ENCODE peak calls at places on chromosome 2, in five cellular contexts. Z is omental fat pad, N is fibroblast of mammary gland, J is adrenal gland, P is GM13977. A is an unnamed sample.

GRCh38 chr2:45233301-45233700 is 224.0 kb upstream of the SIX2 start:
- DNase-seq in Z (no peak), N (peak; percentile 39), J (no peak), P (no peak), A (peak; percentile 94)

GRCh38 chr2:236169151-236169721 is 1.1 kb upstream of the GBX2 start:
- DNase-seq in Z (no peak), N (no peak), J (no peak), P (peak; percentile 36), A (no peak)

GRCh38 chr2:61887684-61888303 is 662 bp downstream of the CCT4 start:
- DNase-seq in Z (no peak), N (peak; percentile 51), J (peak; percentile 66), P (no peak), A (peak; percentile 53)

GRCh38 chr2:223588251-223588650 is 13.9 kb downstream of the SCG2 start:
- DNase-seq in Z (no peak), N (no peak), J (no peak), P (no peak), A (no peak)

GRCh38 chr2:37916512-37917082 is 8.5 kb upstream of the RMDN2 start:
- DNase-seq in Z (no peak), N (peak; percentile 99), J (peak; percentile 85), P (no peak), A (peak; percentile 97)

GRCh38 chr2:228699400-228699799 is 517.9 kb upstream of the SPHKAP start:
- DNase-seq in Z (no peak), N (peak; percentile 44), J (no peak), P (no peak), A (peak; percentile 72)

GRCh38 chr2:177636672-177637071 is 244.1 kb downstream of the AGPS start:
- DNase-seq in Z (no peak), N (no peak), J (no peak), P (no peak), A (no peak)

GRCh38 chr2:120734930-120735611 is 597 bp upstream of the GLI2 start:
- DNase-seq in Z (no peak), N (no peak), J (peak; percentile 42), P (no peak), A (no peak)

GRCh38 chr2:47026738-47027531 is 111.3 kb upstream of the MCFD2 start:
- DNase-seq in Z (no peak), N (no peak), J (no peak), P (no peak), A (no peak)

GRCh38 chr2:186575302-186575701 is 14.6 kb upstream of the ITGAV start:
- DNase-seq in Z (no peak), N (peak; percentile 99), J (peak; percentile 84), P (no peak), A (peak; percentile 99)

GRCh38 chr2:220104871-220105351 is 477.5 kb downstream of the SLC4A3 start:
- DNase-seq in Z (no peak), N (peak; percentile 86), J (no peak), P (no peak), A (peak; percentile 87)

GRCh38 chr2:141767051-141767450 is 363.8 kb downstream of the LRP1B start:
- DNase-seq in Z (no peak), N (peak; percentile 28), J (no peak), P (no peak), A (peak; percentile 55)

GRCh38 chr2:165596788-165597187 is 127.3 kb downstream of the CSRNP3 start:
- DNase-seq in Z (no peak), N (no peak), J (no peak), P (no peak), A (no peak)

GRCh38 chr2:15460112-15460620 is 101.0 kb downstream of the NBAS start:
- DNase-seq in Z (no peak), N (no peak), J (no peak), P (no peak), A (no peak)

GRCh38 chr2:50065845-50066244 is 911.5 kb upstream of the FSHR start:
- DNase-seq in Z (no peak), N (no peak), J (no peak), P (no peak), A (no peak)

GRCh38 chr2:231926180-231926741 is at the start of gene NPPC:
- DNase-seq in Z (no peak), N (peak; percentile 40), J (no peak), P (peak; percentile 90), A (peak; percentile 48)
- TF ChIP-seq CTCF in Z (no peak), N (no peak), J (peak; percentile 34), P (peak; percentile 69), A (peak; percentile 9)

DNA sequence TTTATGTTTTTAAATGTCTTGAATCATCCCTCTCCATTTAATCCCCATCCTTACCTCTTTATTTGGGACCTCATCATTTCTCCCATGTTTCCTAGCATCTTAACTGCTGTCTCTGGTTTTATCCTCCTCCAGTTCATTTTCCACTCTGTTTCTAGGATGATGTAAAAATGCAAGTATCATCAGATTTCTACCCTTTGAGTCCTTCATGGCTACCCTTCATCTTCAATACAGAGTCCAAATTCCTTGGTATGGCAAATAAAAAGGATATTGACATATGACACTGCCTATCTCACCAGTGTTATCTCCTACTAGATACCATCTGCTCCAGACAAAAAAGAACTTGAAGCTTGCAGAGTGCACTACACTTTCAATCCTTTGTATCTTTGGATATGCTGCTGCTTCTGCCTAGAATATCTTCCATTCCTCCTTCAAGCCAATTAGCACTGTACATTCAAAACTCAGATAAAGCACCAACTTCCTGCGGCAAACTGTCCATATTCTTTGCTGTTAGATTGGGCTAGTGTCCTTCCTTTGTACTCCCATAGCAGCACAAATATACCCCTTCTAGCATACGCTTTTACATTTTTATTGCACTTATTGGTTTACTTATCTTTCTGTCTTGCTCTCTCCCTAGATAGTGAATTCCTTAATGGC is 24.6 kb upstream of the TLK1 start:
- DNase-seq in Z (no peak), N (no peak), J (no peak), P (no peak), A (no peak)
- TF ChIP-seq CTCF in Z (no peak), N (no peak), J (no peak), P (no peak), A (no peak)

GRCh38 chr2:239376942-239377531 is 23.8 kb downstream of the HDAC4 start:
- DNase-seq in Z (no peak), N (no peak), J (no peak), P (no peak), A (no peak)

GRCh38 chr2:239374896-239375277 is 25.9 kb downstream of the HDAC4 start:
- DNase-seq in Z (no peak), N (no peak), J (no peak), P (no peak), A (no peak)

GRCh38 chr2:239377591-239377990 is 23.2 kb downstream of the HDAC4 start:
- DNase-seq in Z (no peak), N (no peak), J (no peak), P (no peak), A (no peak)

GRCh38 chr2:239376351-239376750 is 24.5 kb downstream of the HDAC4 start:
- DNase-seq in Z (no peak), N (no peak), J (no peak), P (no peak), A (no peak)

DNA sequence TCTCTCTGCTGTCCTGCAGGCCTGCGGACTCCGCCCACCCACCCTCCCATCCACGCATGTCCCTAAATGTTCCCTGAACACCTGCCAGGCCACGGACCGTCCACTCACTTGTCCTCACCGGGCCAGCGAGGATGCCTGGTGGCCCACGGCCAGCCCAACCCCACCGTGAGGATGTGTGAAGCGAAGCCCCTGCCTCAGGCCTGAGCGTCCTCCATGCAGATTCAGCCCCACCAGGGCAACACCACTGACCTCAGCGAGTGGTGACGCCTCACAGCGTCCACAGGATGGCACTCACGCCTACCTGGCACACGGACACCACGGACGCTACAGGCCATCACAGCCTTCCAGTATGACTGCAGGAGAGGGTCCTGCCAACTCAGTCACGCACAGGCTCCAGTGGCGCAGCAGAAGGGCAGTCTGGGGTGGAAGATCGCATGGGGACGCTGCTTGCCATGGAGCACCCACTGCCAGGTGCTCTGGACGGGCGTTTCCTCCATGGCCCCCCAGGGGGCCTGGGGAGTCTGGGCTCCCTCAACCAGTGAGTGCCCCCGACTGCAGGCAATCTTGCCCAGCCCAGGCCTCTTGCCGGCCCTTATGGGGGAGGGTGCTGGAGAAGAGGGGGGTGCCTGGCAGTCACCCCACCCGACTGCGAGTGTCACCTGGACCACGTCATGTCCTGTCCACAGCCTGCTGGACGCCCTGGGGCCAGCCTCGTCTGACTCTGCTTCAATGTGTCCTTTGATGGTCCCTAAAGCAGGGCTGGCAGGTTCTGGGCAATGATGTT is 25.4 kb downstream of the HDAC4 start:
- DNase-seq in Z (no peak), N (no peak), J (no peak), P (no peak), A (no peak)
- TF ChIP-seq CTCF in Z (no peak), N (peak; percentile 3), J (no peak), P (peak; percentile 27), A (no peak)

DNA sequence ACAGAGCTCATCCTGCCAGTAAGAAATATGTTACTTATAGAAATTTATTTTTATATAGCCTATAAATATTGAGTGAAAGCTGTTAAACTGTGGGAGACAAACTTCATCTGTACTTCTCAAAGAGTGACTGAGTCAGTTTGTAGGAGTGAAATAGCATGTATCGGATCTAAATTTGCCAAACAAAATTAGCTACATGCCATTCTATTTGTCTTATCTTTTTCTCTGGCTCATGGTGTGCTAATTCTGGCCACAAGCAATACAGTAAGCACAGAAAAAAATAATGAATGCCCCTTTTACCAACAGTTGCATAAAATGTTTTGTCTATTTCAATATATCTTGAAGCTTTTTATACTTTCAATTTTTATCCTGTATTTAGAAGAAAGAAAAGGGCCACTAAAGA is 12.5 kb downstream of the ERBB4 start:
- DNase-seq in Z (no peak), N (no peak), J (no peak), P (no peak), A (no peak)
- TF ChIP-seq CTCF in Z (no peak), N (no peak), J (no peak), P (no peak), A (no peak)

GRCh38 chr2:206085742-206086445 is at the start of gene INO80D:
- DNase-seq in Z (peak; percentile 36), N (peak; percentile 85), J (peak; percentile 90), P (peak; percentile 83), A (peak; percentile 89)

GRCh38 chr2:206082298-206082843 is 3.6 kb downstream of the INO80D start:
- DNase-seq in Z (no peak), N (no peak), J (no peak), P (no peak), A (no peak)

GRCh38 chr2:206083602-206084467 is 2.1 kb downstream of the INO80D start:
- DNase-seq in Z (no peak), N (no peak), J (no peak), P (peak; percentile 42), A (no peak)

GRCh38 chr2:206084870-206085741 is 868 bp downstream of the INO80D start:
- DNase-seq in Z (no peak), N (no peak), J (no peak), P (peak; percentile 45), A (no peak)

GRCh38 chr2:206084468-206084869 is 1.5 kb downstream of the INO80D start:
- DNase-seq in Z (no peak), N (peak; percentile 86), J (peak; percentile 88), P (no peak), A (peak; percentile 77)
- TF ChIP-seq CTCF in Z (no peak), N (no peak), J (no peak), P (no peak), A (no peak)